ENCODE peak calls at places on chromosomes 2 and 18, in ten cellular contexts. G, M, W, H, K, D, N, P, C and F are unnamed samples.

GRCh38 chr2:161965994-161966393 is 108.0 kb downstream of the DPP4 start:
- DNase-seq in N (no peak), K (no peak), D (no peak), C (no peak), M (no peak), G (no peak), W (no peak), P (no peak), H (no peak), F (no peak)

GRCh38 chr2:38254796-38255195 is 122.3 kb downstream of the ATL2 start:
- DNase-seq in M (no peak), G (no peak), D (no peak), C (no peak), H (no peak), W (no peak), N (no peak), P (no peak), K (no peak), F (no peak)

GRCh38 chr2:236569593-236569973 is at the start of gene ACKR3:
- DNase-seq in M (peak; percentile 86), H (peak; percentile 79), G (peak; percentile 88), K (peak; percentile 82), W (peak; percentile 72), P (peak; percentile 75), D (peak; percentile 41), N (peak; percentile 88), C (peak; percentile 94), F (peak; percentile 76)

GRCh38 chr2:229445501-229446294 is 174.6 kb upstream of the PID1 start:
- DNase-seq in C (peak; percentile 78), N (no peak), K (no peak), M (peak; percentile 30), P (no peak), D (no peak), H (no peak), G (peak; percentile 76), W (peak; percentile 77), F (no peak)

GRCh38 chr2:100425107-100425506 is 7.6 kb upstream of the CHST10 start:
- DNase-seq in C (no peak), G (no peak), H (no peak), D (no peak), M (no peak), N (no peak), P (no peak), W (no peak), K (no peak), F (no peak)

GRCh38 chr2:159362816-159363251 is 76.3 kb upstream of the WDSUB1 start:
- DNase-seq in G (peak; percentile 75), C (no peak), K (no peak), H (no peak), D (no peak), W (no peak), N (no peak), M (no peak), P (no peak), F (peak; percentile 20)

GRCh38 chr2:197011777-197012641 is 85.5 kb upstream of the PGAP1 start:
- DNase-seq in N (peak; percentile 63), M (peak; percentile 32), C (no peak), H (no peak), W (peak; percentile 23), G (peak; percentile 68), P (no peak), D (no peak), K (no peak), F (peak; percentile 24)

GRCh38 chr2:151269798-151270568 is 8.3 kb upstream of the RBM43 start:
- DNase-seq in M (no peak), K (no peak), W (no peak), P (no peak), C (no peak), H (no peak), D (no peak), N (no peak), G (peak; percentile 11), F (no peak)

GRCh38 chr2:233792720-233793119 is 14.6 kb downstream of the MROH2A start:
- DNase-seq in K (no peak), H (no peak), M (no peak), C (no peak), G (no peak), P (no peak), N (no peak), D (no peak), W (no peak), F (no peak)

GRCh38 chr18:58041633-58042032 is 2.4 kb upstream of the NEDD4L start:
- DNase-seq in W (no peak), N (no peak), C (no peak), P (peak; percentile 75), K (no peak), M (no peak), H (no peak), D (no peak), G (peak; percentile 12), F (no peak)

GRCh38 chr2:149885468-149885867 is 297.9 kb upstream of the MMADHC start:
- DNase-seq in M (no peak), H (no peak), D (no peak), C (no peak), W (no peak), K (no peak), N (no peak), G (no peak), P (no peak), F (no peak)

DNA sequence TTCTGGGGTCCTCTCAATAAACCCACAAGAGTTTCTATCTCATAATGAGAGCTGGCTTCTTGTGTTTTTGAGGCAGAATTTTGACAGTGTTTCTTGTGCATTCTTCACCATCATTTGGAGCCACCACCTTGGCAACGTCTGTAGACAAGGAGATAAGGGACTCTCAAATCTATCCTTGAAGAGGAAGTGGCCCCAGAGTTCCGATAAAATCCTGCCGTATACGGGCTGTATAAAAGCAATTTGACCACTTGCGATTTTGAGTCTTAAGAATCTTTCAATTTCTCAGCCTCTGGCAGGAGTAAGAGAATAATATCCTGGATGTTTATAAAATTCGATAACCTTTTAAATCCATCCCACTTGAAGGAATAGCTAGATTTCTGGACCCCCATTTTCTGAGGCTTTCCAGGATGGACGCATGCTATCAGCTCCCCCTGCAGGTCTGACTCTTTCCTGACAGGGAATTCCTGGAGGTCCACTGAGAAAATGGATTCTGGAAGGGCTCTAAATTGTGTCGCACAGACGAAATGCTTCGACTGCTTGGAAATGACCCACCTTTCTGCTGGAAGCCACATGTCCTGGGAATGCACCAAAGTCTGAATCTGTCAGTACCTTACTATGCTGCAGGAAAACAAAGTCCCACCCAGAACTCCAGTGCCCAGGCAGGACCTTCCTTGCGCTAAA is 54.1 kb downstream of the E2F6 start:
- DNase-seq in D (no peak), M (peak; percentile 80), G (peak; percentile 76), H (no peak), P (peak; percentile 77), W (peak; percentile 54), C (no peak), N (peak; percentile 35), K (no peak), F (peak; percentile 70)
- TF ChIP-seq CTCF in D (peak; percentile 82), M (peak; percentile 82), G (peak; percentile 83), H (peak; percentile 60), P (peak; percentile 68), W (peak; percentile 83), C (peak; percentile 82), N (peak; percentile 47), K (peak; percentile 59), F (peak; percentile 85)

DNA sequence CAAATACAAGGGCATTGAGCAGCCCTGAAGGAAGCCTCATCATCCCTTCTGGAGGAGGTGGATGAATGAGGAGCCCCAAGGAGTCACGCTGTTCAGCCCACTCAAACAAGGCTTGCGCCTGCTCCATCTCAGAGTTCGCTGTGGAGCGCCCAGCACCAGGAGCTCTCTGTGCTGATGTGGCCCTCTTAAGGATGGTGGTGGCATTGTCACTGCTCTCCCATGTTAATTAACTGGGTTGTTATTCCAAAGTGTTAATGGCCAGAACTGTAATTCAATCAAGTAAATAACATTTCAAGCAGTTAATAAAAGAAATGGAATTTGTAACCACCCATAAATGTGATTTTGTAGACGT is 726.0 kb upstream of the RAB6C start:
- DNase-seq in C (no peak), W (no peak), H (no peak), N (peak; percentile 22), G (peak; percentile 19), P (no peak), D (no peak), K (no peak), M (no peak), F (no peak)
- TF ChIP-seq CTCF in C (peak; percentile 13), W (no peak), H (peak; percentile 58), N (no peak), G (no peak), P (peak; percentile 15), D (peak; percentile 54), K (peak; percentile 30), M (peak; percentile 37), F (no peak)

GRCh38 chr2:180062178-180062577 is 55.1 kb upstream of the CWC22 start:
- DNase-seq in D (no peak), G (no peak), P (no peak), C (no peak), N (no peak), W (no peak), H (no peak), K (no peak), M (no peak), F (no peak)

GRCh38 chr2:180058993-180059392 is 51.9 kb upstream of the CWC22 start:
- DNase-seq in N (no peak), H (no peak), W (no peak), G (no peak), C (no peak), M (no peak), P (no peak), D (no peak), K (no peak), F (no peak)

GRCh38 chr2:180061085-180061484 is 54.0 kb upstream of the CWC22 start:
- DNase-seq in N (no peak), G (no peak), M (no peak), K (no peak), W (no peak), D (no peak), C (no peak), P (no peak), H (no peak), F (no peak)

GRCh38 chr2:180057706-180058412 is 50.8 kb upstream of the CWC22 start:
- DNase-seq in M (no peak), W (no peak), D (no peak), P (no peak), N (no peak), G (no peak), C (no peak), K (no peak), H (no peak), F (no peak)

DNA sequence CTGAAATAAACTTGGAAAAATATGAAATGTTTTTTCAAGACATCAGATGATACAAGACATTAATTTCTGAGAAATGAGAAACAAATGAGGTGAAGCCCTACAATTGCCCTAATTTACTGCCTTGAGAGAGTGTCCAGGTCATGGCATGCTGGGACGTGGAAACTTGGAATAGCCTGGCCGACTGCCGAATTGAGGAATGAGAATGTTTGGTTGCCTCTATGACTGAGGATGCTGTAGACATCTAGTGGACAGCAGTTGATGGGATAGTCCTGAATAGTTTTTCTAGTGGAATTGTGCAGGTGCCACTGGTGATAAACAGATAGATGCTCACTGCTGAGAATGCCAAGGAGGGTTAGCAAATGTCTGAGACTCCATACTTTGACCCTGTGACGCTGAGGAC is 56.4 kb upstream of the CWC22 start:
- DNase-seq in G (no peak), M (no peak), K (no peak), H (no peak), D (no peak), C (no peak), P (no peak), W (no peak), N (no peak), F (no peak)
- TF ChIP-seq CTCF in G (no peak), M (no peak), K (no peak), H (no peak), D (no peak), C (no peak), P (no peak), W (no peak), N (no peak), F (no peak)

GRCh38 chr18:38751897-38752296 is 1186.3 kb upstream of the CELF4 start:
- DNase-seq in M (no peak), K (no peak), P (no peak), D (peak; percentile 21), H (peak; percentile 37), N (no peak), G (no peak), W (no peak), C (no peak), F (no peak)
- TF ChIP-seq CTCF in M (no peak), K (no peak), P (no peak), D (no peak), H (no peak), N (no peak), G (no peak), W (no peak), C (no peak), F (no peak)